ENCODE peak calls at places on chromosomes 1 and 21, in four cellular contexts. P, U, E and K are unnamed samples.

GRCh38 chr1:206503591-206504362 is 3.6 kb upstream of the RASSF5 start:
- DNase-seq in U (no peak), P (peak), E (peak), K (peak)

GRCh38 chr1:152806576-152806975 is at the start of gene LCE1C:
- DNase-seq in E (no peak), P (no peak), U (no peak), K (no peak)

GRCh38 chr1:22273686-22274681 is 131.1 kb upstream of the WNT4 start:
- DNase-seq in E (no peak), U (no peak), P (no peak), K (no peak)

GRCh38 chr1:119294728-119295127 is 73.9 kb upstream of the HAO2 start:
- DNase-seq in U (no peak), P (peak), E (no peak), K (no peak)

GRCh38 chr1:62407398-62408009 is 29.3 kb upstream of the USP1 start:
- DNase-seq in U (no peak), P (peak), E (no peak), K (peak)

GRCh38 chr1:244052011-244052727 is 1.1 kb downstream of the ZBTB18 start:
- DNase-seq in E (no peak), U (no peak), P (no peak), K (no peak)

GRCh38 chr1:94903318-94904009 is 23.4 kb downstream of the CNN3 start:
- DNase-seq in E (no peak), P (no peak), U (no peak), K (no peak)

GRCh38 chr21:45550552-45551210 is 8.4 kb upstream of the SLC19A1 start:
- DNase-seq in P (no peak), U (no peak), E (peak), K (no peak)

GRCh38 chr1:212158912-212159796 is 123.6 kb downstream of the DTL start:
- DNase-seq in U (no peak), P (peak), E (peak), K (peak)

GRCh38 chr1:77846966-77847365 is 41.5 kb upstream of the NEXN start:
- DNase-seq in E (no peak), U (no peak), P (no peak), K (no peak)

GRCh38 chr21:36473203-36473602 is 6.7 kb downstream of the CLDN14 start:
- DNase-seq in P (no peak), E (no peak), U (no peak), K (no peak)

GRCh38 chr1:160189649-160190625 is at the start of gene CASQ1:
- DNase-seq in P (no peak), E (no peak), U (no peak), K (no peak)

GRCh38 chr1:46008585-46008984 is 123.8 kb downstream of the PIK3R3 start:
- DNase-seq in E (no peak), P (no peak), U (no peak), K (no peak)

GRCh38 chr1:160954158-160955104 is at the start of gene ITLN2:
- DNase-seq in E (peak), U (no peak), P (peak), K (peak)

GRCh38 chr1:156658945-156659574 is 17.1 kb downstream of the BCAN start:
- DNase-seq in U (no peak), P (no peak), E (no peak), K (no peak)

GRCh38 chr1:66426231-66426853 is 107.6 kb upstream of the SGIP1 start:
- DNase-seq in E (no peak), U (no peak), P (no peak), K (no peak)

GRCh38 chr21:21003701-21004100 is 5.5 kb downstream of the NCAM2 start:
- DNase-seq in U (no peak), E (no peak), P (peak), K (peak)

GRCh38 chr1:185699874-185700273 is 34.3 kb upstream of the HMCN1 start:
- DNase-seq in E (no peak), U (peak), P (no peak), K (no peak)

GRCh38 chr1:208071425-208072031 is 160.6 kb upstream of the CD34 start:
- DNase-seq in U (no peak), P (no peak), E (no peak), K (no peak)

GRCh38 chr1:36625959-36626337 is 143.2 kb upstream of the CSF3R start:
- DNase-seq in P (no peak), U (no peak), E (no peak), K (no peak)

GRCh38 chr1:114345930-114346479 is 165.0 kb downstream of the TRIM33 start:
- DNase-seq in E (no peak), P (no peak), U (no peak), K (peak)

GRCh38 chr1:202586018-202586821 is 124.0 kb downstream of the SYT2 start:
- DNase-seq in U (no peak), P (peak), E (peak), K (peak)
- TF ChIP-seq CEBPB in U (no peak), P (peak), E (no peak), K (no peak)

GRCh38 chr1:220353229-220354012 is 81.2 kb upstream of the RAB3GAP2 start:
- DNase-seq in E (no peak), P (peak), U (no peak), K (peak)
- TF ChIP-seq GABPA in E (no peak), P (no peak), U (no peak), K (no peak)

GRCh38 chr1:76759171-76759860 is 108.0 kb upstream of the ST6GALNAC5 start:
- DNase-seq in P (no peak), U (no peak), E (no peak), K (no peak)

GRCh38 chr1:76766381-76766780 is 100.9 kb upstream of the ST6GALNAC5 start:
- DNase-seq in U (no peak), P (no peak), E (no peak), K (no peak)

GRCh38 chr1:76763678-76764077 is 103.6 kb upstream of the ST6GALNAC5 start:
- DNase-seq in E (no peak), U (no peak), P (no peak), K (no peak)

GRCh38 chr1:76759950-76760349 is 107.3 kb upstream of the ST6GALNAC5 start:
- DNase-seq in U (no peak), E (no peak), P (no peak), K (no peak)

DNA sequence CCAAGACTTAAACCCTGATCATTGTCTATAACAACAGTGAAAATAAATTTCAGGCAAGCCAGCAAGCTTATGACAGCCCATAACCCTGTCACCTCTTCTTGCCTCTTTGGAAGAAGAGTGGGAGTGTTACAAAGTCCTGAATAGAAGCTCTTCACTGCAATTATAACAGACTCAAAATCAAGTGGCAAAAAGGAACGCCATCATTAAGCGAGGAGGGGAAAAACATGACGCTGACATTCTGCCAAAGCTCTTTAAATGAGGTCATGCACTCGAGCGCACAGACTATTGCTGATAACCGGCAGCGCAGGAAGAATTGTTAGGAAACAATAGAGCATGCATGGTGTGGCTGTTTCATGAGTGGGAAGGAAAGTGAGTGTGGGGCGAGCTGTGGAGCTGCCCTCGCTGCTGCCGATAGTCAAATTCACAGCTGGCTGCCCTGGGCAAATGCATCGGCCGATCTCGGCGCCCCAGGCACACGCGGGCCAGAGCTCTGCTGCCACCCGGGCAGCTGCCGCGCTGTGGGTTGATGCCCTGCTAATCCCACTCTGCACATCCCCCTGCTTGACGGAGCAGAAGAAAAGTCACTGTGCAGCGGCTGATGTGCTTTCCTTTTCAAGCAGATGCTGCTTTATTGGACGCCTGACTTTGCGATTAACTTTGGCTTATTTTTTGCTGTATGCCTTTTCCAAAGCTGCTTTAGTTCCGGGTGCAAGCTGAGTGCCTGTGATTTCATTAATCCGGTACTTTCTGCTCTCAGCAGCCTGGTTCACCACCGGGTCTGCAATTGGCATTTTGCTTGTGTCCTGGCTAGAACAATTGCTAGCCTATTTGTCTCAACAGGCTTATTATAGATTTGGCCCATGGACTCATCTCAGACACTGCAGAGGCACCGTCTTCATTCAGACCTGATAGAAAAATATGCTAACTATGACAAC is 102.4 kb upstream of the ST6GALNAC5 start:
- DNase-seq in U (no peak), P (no peak), E (no peak), K (no peak)
- TF ChIP-seq CEBPB in U (no peak), P (no peak), E (no peak), K (no peak)

DNA sequence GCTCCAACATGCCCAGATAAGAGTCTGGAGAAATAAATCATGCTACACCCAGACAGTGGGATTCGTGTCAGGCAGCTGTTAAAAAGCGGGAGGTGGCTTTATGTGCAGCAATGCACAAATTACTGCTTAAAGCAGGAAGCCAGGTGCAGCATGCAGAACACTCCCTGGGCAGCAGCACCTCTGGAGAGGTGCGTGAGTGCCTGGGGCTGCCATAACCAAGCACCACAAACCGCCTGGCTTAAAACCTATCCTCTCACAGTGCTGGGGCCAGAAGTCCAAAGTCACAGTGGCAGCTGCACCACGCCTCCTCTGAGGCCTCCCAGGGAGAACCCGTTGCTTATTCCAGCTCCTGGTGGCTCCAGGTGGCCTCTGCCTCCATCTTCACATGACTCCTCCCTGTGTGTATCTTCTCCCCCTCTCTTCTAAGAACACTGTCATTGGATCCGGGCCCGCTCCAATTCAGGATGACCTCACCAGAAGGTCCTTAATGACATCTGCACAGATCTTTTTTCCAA is 115.6 kb downstream of the SIK1 start:
- DNase-seq in P (peak), E (no peak), U (no peak), K (no peak)
- TF ChIP-seq GABPA in P (no peak), E (no peak), U (no peak), K (no peak)

DNA sequence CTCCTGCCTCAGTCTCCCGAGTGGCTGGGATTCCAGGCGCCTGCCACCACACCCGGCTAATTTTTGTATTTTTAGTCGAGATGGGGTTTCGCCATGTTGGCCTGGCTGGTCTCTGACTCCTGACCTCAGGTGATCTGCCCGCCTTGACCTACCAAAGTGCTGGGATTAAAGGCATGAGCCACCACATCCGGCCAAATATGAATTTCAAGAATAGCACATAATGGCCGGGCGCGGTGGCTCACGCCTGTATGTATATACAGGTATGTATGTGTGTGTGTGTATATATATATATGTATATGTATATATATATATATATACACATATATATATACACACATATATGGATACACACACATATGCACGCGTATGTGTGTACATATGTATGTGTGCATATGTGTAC is 95.2 kb downstream of the ZP4 start:
- DNase-seq in P (no peak), E (no peak), U (no peak), K (no peak)
- TF ChIP-seq CEBPB in P (no peak), E (no peak), U (no peak), K (no peak)